ENCODE peak calls at places on chromosome 13, in eight cellular contexts. P is body of pancreas; C is lower lobe of right lung; U is aorta; T is RWPE2; X is activated T-cell treated with anti-CD3 and anti-CD28 coated beads, Interleukin-2, amount 50 U/mL, for 72 hours; W is A549; A is GM12878. I is an unnamed sample.
A peak's percentile ranks its signal among the peaks of the same experiment; 100 is the strongest.

GRCh38 chr13:110006304-110006703 is 219.9 kb upstream of the IRS2 start:
- ATAC-seq in P (no peak), C (no peak), U (no peak), T (peak; percentile 93), X (no peak), W (peak; percentile 33), A (no peak), I (peak; percentile 41)

GRCh38 chr13:110067355-110068175 is 239.4 kb downstream of the COL4A1 start:
- ATAC-seq in P (no peak), C (no peak), U (peak; percentile 21), T (no peak), X (no peak), W (no peak), A (no peak), I (no peak)

GRCh38 chr13:84867246-84867645 is 932.0 kb downstream of the SLITRK6 start:
- ATAC-seq in P (no peak), C (no peak), U (no peak), T (no peak), X (no peak), W (no peak), A (no peak), I (no peak)

GRCh38 chr13:35252536-35253205 is 223.8 kb downstream of the MAB21L1 start:
- ATAC-seq in P (no peak), C (no peak), U (no peak), T (no peak), X (no peak), W (no peak), A (peak; percentile 93), I (no peak)

GRCh38 chr13:110888390-110888789 is 26.5 kb downstream of the ANKRD10 start:
- ATAC-seq in P (peak; percentile 70), C (no peak), U (no peak), T (no peak), X (no peak), W (no peak), A (no peak), I (no peak)

GRCh38 chr13:98511435-98511834 is 65.5 kb downstream of the STK24 start:
- ATAC-seq in P (no peak), C (no peak), U (no peak), T (no peak), X (no peak), W (no peak), A (peak; percentile 22), I (no peak)

GRCh38 chr13:21481359-21481758 is 22.3 kb upstream of the ZDHHC20 start:
- ATAC-seq in P (no peak), C (no peak), U (no peak), T (no peak), X (no peak), W (no peak), A (no peak), I (peak; percentile 27)

GRCh38 chr13:33349996-33350826 is 64.7 kb upstream of the STARD13 start:
- ATAC-seq in P (peak; percentile 85), C (peak; percentile 93), U (peak; percentile 85), T (peak; percentile 73), X (no peak), W (peak; percentile 87), A (no peak), I (peak; percentile 87)

GRCh38 chr13:20462921-20463320 is 62.7 kb downstream of the CRYL1 start:
- ATAC-seq in P (no peak), C (no peak), U (no peak), T (no peak), X (no peak), W (no peak), A (no peak), I (no peak)

GRCh38 chr13:73520566-73521290 is 461.9 kb downstream of the KLF5 start:
- ATAC-seq in P (no peak), C (peak; percentile 23), U (no peak), T (no peak), X (peak; percentile 39), W (no peak), A (no peak), I (no peak)

GRCh38 chr13:111323950-111324651 is 3.7 kb downstream of the TEX29 start:
- ATAC-seq in P (no peak), C (no peak), U (no peak), T (no peak), X (no peak), W (no peak), A (no peak), I (no peak)

GRCh38 chr13:71513414-71514063 is 353.5 kb downstream of the DACH1 start:
- ATAC-seq in P (no peak), C (no peak), U (no peak), T (no peak), X (no peak), W (no peak), A (no peak), I (no peak)

GRCh38 chr13:94329754-94330551 is 149.5 kb downstream of the DCT start:
- ATAC-seq in P (peak; percentile 47), C (peak; percentile 66), U (peak; percentile 79), T (peak; percentile 95), X (peak; percentile 81), W (peak; percentile 85), A (no peak), I (peak; percentile 93)

GRCh38 chr13:48258002-48258401 is 25.0 kb downstream of the ITM2B start:
- ATAC-seq in P (peak; percentile 83), C (no peak), U (no peak), T (no peak), X (no peak), W (peak; percentile 53), A (no peak), I (no peak)

GRCh38 chr13:104614746-104615145 is 1548.5 kb upstream of the SLC10A2 start:
- ATAC-seq in P (no peak), C (no peak), U (no peak), T (no peak), X (no peak), W (no peak), A (no peak), I (no peak)

GRCh38 chr13:33510350-33510749 is 224.8 kb upstream of the STARD13 start:
- ATAC-seq in P (no peak), C (no peak), U (peak; percentile 48), T (no peak), X (no peak), W (no peak), A (no peak), I (no peak)

GRCh38 chr13:75618308-75618707 is 17.8 kb upstream of the LMO7 start:
- ATAC-seq in P (no peak), C (no peak), U (no peak), T (no peak), X (no peak), W (no peak), A (no peak), I (no peak)

GRCh38 chr13:41505209-41505835 is 48.0 kb downstream of the RGCC start:
- ATAC-seq in P (no peak), C (no peak), U (no peak), T (no peak), X (no peak), W (no peak), A (no peak), I (peak; percentile 61)

GRCh38 chr13:26229080-26229615 is 7.0 kb upstream of the RNF6 start:
- ATAC-seq in P (no peak), C (no peak), U (no peak), T (no peak), X (no peak), W (no peak), A (no peak), I (no peak)

GRCh38 chr13:50957620-50958019 is 48.0 kb downstream of the RNASEH2B start:
- ATAC-seq in P (no peak), C (no peak), U (no peak), T (no peak), X (no peak), W (no peak), A (no peak), I (no peak)